ENCODE peak calls at places on chromosomes 7 and 10, in four cellular contexts. One of them, this sample, is unnamed.

GRCh38 chr10:129741280-129741977 is 222.6 kb downstream of the EBF3 start:
- DNase-seq in adrenal gland: peak; percentile 25
- DNase-seq in EL: no peak
- DNase-seq in HTR-8/SVneo: no peak
- DNase-seq in this sample: no peak

GRCh38 chr7:118870187-118870586 is 645.7 kb downstream of the ANKRD7 start:
- DNase-seq in EL: no peak
- DNase-seq in HTR-8/SVneo: no peak
- DNase-seq in adrenal gland: no peak
- DNase-seq in this sample: no peak

GRCh38 chr7:122188785-122189184 is 44.7 kb upstream of the AASS start:
- DNase-seq in HTR-8/SVneo: no peak
- DNase-seq in EL: no peak
- DNase-seq in adrenal gland: no peak
- DNase-seq in this sample: no peak

GRCh38 chr7:134720091-134720935 is 59.1 kb upstream of the CALD1 start:
- DNase-seq in adrenal gland: no peak
- DNase-seq in EL: no peak
- DNase-seq in HTR-8/SVneo: no peak
- DNase-seq in this sample: no peak

GRCh38 chr10:119770928-119771327 is 45.1 kb downstream of the INPP5F start:
- DNase-seq in EL: peak; percentile 29
- DNase-seq in HTR-8/SVneo: no peak
- DNase-seq in adrenal gland: no peak
- DNase-seq in this sample: no peak

GRCh38 chr7:20107582-20107981 is 109.6 kb downstream of the MACC1 start:
- DNase-seq in adrenal gland: no peak
- DNase-seq in HTR-8/SVneo: no peak
- DNase-seq in EL: no peak
- DNase-seq in this sample: no peak

GRCh38 chr10:126302831-126303230 is 85.4 kb downstream of the ADAM12 start:
- DNase-seq in EL: peak; percentile 15
- DNase-seq in adrenal gland: no peak
- DNase-seq in HTR-8/SVneo: no peak
- DNase-seq in this sample: no peak

GRCh38 chr7:6536262-6536770 is 14.9 kb downstream of the GRID2IP start:
- DNase-seq in adrenal gland: no peak
- DNase-seq in EL: no peak
- DNase-seq in HTR-8/SVneo: peak; percentile 79
- DNase-seq in this sample: no peak

GRCh38 chr7:2158331-2159175 is 74.2 kb downstream of the MAD1L1 start:
- DNase-seq in HTR-8/SVneo: no peak
- DNase-seq in EL: no peak
- DNase-seq in adrenal gland: no peak
- DNase-seq in this sample: no peak

GRCh38 chr10:28797904-28798371 is 120.6 kb downstream of the BAMBI start:
- DNase-seq in adrenal gland: no peak
- DNase-seq in EL: no peak
- DNase-seq in HTR-8/SVneo: no peak
- DNase-seq in this sample: no peak

GRCh38 chr10:1754506-1755177 is 17.3 kb upstream of the ADARB2 start:
- DNase-seq in adrenal gland: no peak
- DNase-seq in HTR-8/SVneo: no peak
- DNase-seq in EL: no peak
- DNase-seq in this sample: no peak

GRCh38 chr10:59536151-59536550 is 173.5 kb downstream of the SLC16A9 start:
- DNase-seq in adrenal gland: no peak
- DNase-seq in HTR-8/SVneo: peak; percentile 5
- DNase-seq in EL: no peak
- DNase-seq in this sample: no peak

GRCh38 chr10:131198401-131198800 is 113.1 kb downstream of the TCERG1L start:
- DNase-seq in EL: no peak
- DNase-seq in adrenal gland: peak; percentile 35
- DNase-seq in HTR-8/SVneo: no peak
- DNase-seq in this sample: no peak

GRCh38 chr7:151425670-151426075 is 14.3 kb downstream of the CRYGN start:
- DNase-seq in HTR-8/SVneo: no peak
- DNase-seq in adrenal gland: no peak
- DNase-seq in EL: peak; percentile 65
- DNase-seq in this sample: no peak

GRCh38 chr10:96138102-96138501 is 8.0 kb downstream of the ZNF518A start:
- DNase-seq in EL: no peak
- DNase-seq in HTR-8/SVneo: no peak
- DNase-seq in adrenal gland: no peak
- DNase-seq in this sample: no peak

GRCh38 chr10:129097776-129098175 is 369.3 kb upstream of the MGMT start:
- DNase-seq in adrenal gland: peak; percentile 5
- DNase-seq in EL: no peak
- DNase-seq in HTR-8/SVneo: no peak
- DNase-seq in this sample: no peak

GRCh38 chr10:8596929-8597472 is 542.5 kb downstream of the GATA3 start:
- DNase-seq in adrenal gland: no peak
- DNase-seq in HTR-8/SVneo: no peak
- DNase-seq in EL: no peak
- DNase-seq in this sample: no peak

GRCh38 chr10:132064082-132064755 is 1.5 kb upstream of the JAKMIP3 start:
- DNase-seq in EL: no peak
- DNase-seq in HTR-8/SVneo: no peak
- DNase-seq in adrenal gland: peak; percentile 49
- DNase-seq in this sample: no peak

GRCh38 chr7:134710854-134711624 is 64.4 kb downstream of the BPGM start:
- DNase-seq in EL: peak; percentile 39
- DNase-seq in HTR-8/SVneo: no peak
- DNase-seq in adrenal gland: no peak
- DNase-seq in this sample: no peak

GRCh38 chr10:126519188-126519587 is 130.9 kb upstream of the ADAM12 start:
- DNase-seq in adrenal gland: no peak
- DNase-seq in HTR-8/SVneo: no peak
- DNase-seq in EL: no peak
- DNase-seq in this sample: no peak

GRCh38 chr10:24462340-24462739 is 253.4 kb downstream of the KIAA1217 start:
- DNase-seq in adrenal gland: no peak
- DNase-seq in EL: no peak
- DNase-seq in HTR-8/SVneo: no peak
- DNase-seq in this sample: no peak

GRCh38 chr7:2000801-2001321 is 231.9 kb downstream of the MAD1L1 start:
- DNase-seq in adrenal gland: peak; percentile 76
- DNase-seq in HTR-8/SVneo: no peak
- DNase-seq in EL: no peak
- DNase-seq in this sample: no peak

GRCh38 chr10:26455567-26456315 is 17.6 kb downstream of the APBB1IP start:
- DNase-seq in HTR-8/SVneo: no peak
- DNase-seq in adrenal gland: no peak
- DNase-seq in EL: no peak
- DNase-seq in this sample: no peak

GRCh38 chr10:130764651-130765050 is 546.9 kb downstream of the TCERG1L start:
- DNase-seq in adrenal gland: no peak
- DNase-seq in HTR-8/SVneo: no peak
- DNase-seq in EL: no peak
- DNase-seq in this sample: no peak

This sample was measured in HuH-7.